ENCODE peak calls at places on chromosomes 6 and 20, in four cellular contexts. B, X, C and P are unnamed samples. For H3K27me3, the result is how much of the 10 kb centered on the place peaks cover.

GRCh38 chr6:39049575-39050283 is 1.1 kb downstream of the GLP1R start:
- DNase-seq in B (no peak), X (no peak), C (no peak), P (no peak)

GRCh38 chr6:168281826-168282225 is 37.8 kb downstream of the DACT2 start:
- DNase-seq in B (no peak), X (no peak), C (no peak), P (no peak)

GRCh38 chr6:99818161-99818560 is 175.9 kb downstream of the MCHR2 start:
- DNase-seq in B (no peak), X (no peak), C (no peak), P (no peak)

GRCh38 chr20:5806457-5807263 is 56.5 kb downstream of the SHLD1 start:
- DNase-seq in B (no peak), X (no peak), C (no peak), P (no peak)

GRCh38 chr6:73460044-73460443 is 1.5 kb upstream of the MTO1 start:
- DNase-seq in B (no peak), X (no peak), C (no peak), P (no peak)

GRCh38 chr6:79453558-79454042 is 83.6 kb downstream of the LCA5 start:
- DNase-seq in B (no peak), X (peak), C (no peak), P (no peak)

GRCh38 chr6:153328194-153328593 is 197.1 kb upstream of the RGS17 start:
- DNase-seq in B (no peak), X (peak), C (no peak), P (peak)

GRCh38 chr20:60050193-60050960 is 92.2 kb downstream of the CDH26 start:
- DNase-seq in B (no peak), X (no peak), C (no peak), P (peak)

GRCh38 chr6:42790549-42791181 is 8.8 kb downstream of the BICRAL start:
- DNase-seq in B (no peak), X (no peak), C (no peak), P (no peak)

GRCh38 chr6:108118791-108119211 is 44.3 kb upstream of the OSTM1 start:
- DNase-seq in B (no peak), X (no peak), C (no peak), P (no peak)

GRCh38 chr6:161373905-161374451 is 100.1 kb upstream of the AGPAT4 start:
- DNase-seq in B (peak), X (peak), C (peak), P (peak)

GRCh38 chr6:30725713-30726505 is 5.8 kb downstream of the TUBB start:
- DNase-seq in B (no peak), X (no peak), C (no peak), P (no peak)

GRCh38 chr6:6409397-6410030 is 89.1 kb upstream of the F13A1 start:
- DNase-seq in B (no peak), X (peak), C (no peak), P (no peak)

GRCh38 chr20:38067717-38068365 is 34.3 kb downstream of the RPRD1B start:
- DNase-seq in B (no peak), X (no peak), C (no peak), P (no peak)

GRCh38 chr20:11891081-11891826 is 26.4 kb upstream of the BTBD3 start:
- DNase-seq in B (peak), X (peak), C (peak), P (peak)

GRCh38 chr20:61899971-61900370 is 165.7 kb downstream of the TAF4 start:
- DNase-seq in B (no peak), X (peak), C (no peak), P (no peak)

GRCh38 chr6:42505377-42505702 is 53.6 kb upstream of the TRERF1 start:
- DNase-seq in B (no peak), X (no peak), C (no peak), P (no peak)

GRCh38 chr6:29943053-29943966 is 978 bp downstream of the HLA-A start:
- DNase-seq in B (no peak), X (no peak), C (no peak), P (no peak)

GRCh38 chr20:57006411-57007170 is 259.9 kb downstream of the BMP7 start:
- DNase-seq in B (no peak), X (no peak), C (no peak), P (no peak)

GRCh38 chr6:26613717-26614683 is 17.2 kb downstream of the ABT1 start:
- DNase-seq in B (no peak), X (peak), C (no peak), P (no peak)

GRCh38 chr6:108650781-108651180 is 90.1 kb downstream of the FOXO3 start:
- DNase-seq in B (no peak), X (no peak), C (no peak), P (no peak)

GRCh38 chr20:56360133-56360898 is 1.5 kb downstream of the FAM210B start:
- DNase-seq in B (peak), X (no peak), C (no peak), P (no peak)

GRCh38 chr6:33073431-33073871 is at the start of gene HLA-DPA1:
- DNase-seq in B (no peak), X (peak), C (no peak), P (peak)

GRCh38 chr6:119079288-119079809 is 885 bp upstream of the FAM184A start:
- DNase-seq in B (no peak), X (no peak), C (no peak), P (no peak)
- H3K4me3 ChIP-seq in B (peak), X (peak), C (peak), P (peak)

GRCh38 chr20:18032977-18033892 is 24.5 kb downstream of the OVOL2 start:
- DNase-seq in B (no peak), X (no peak), C (no peak), P (no peak)
- TF ChIP-seq POLR2A in B (no peak), X (no peak), C (no peak), P (no peak)

DNA sequence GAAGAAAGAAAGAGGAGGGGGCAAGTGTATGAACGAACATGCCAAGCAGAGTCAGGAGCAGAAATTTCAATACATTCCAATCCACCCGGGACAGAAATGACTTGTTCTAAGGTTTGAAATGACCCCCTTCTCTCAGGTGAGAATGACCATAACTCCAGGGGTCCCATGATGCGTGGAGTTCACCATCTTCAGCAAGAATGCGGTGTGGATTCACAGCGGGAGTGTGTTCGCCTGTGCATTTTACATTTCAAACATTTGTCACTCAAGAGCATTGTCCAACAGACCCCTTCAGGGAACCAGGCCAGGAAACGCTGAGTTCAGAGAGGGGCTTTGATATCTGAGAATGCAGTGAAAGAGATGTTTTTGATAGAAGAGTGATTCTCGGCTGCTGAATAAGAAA is 200.3 kb upstream of the KCNG1 start:
- DNase-seq in B (no peak), X (no peak), C (no peak), P (no peak)
- H3K27me3 ChIP-seq in B (under half), X (under half), C (under half), P (under half)

GRCh38 chr6:15387118-15387517 is 141.2 kb downstream of the JARID2 start:
- DNase-seq in B (no peak), X (no peak), C (no peak), P (no peak)

GRCh38 chr6:15384901-15385300 is 139.0 kb downstream of the JARID2 start:
- DNase-seq in B (no peak), X (no peak), C (no peak), P (no peak)

GRCh38 chr6:15386110-15386755 is 140.4 kb downstream of the JARID2 start:
- DNase-seq in B (no peak), X (no peak), C (no peak), P (no peak)

GRCh38 chr6:15386756-15387112 is 140.9 kb downstream of the JARID2 start:
- DNase-seq in B (no peak), X (no peak), C (no peak), P (no peak)

GRCh38 chr6:15385521-15385920 is 139.7 kb downstream of the JARID2 start:
- DNase-seq in B (no peak), X (no peak), C (no peak), P (no peak)
- H3K4me3 ChIP-seq in B (no peak), X (no peak), C (no peak), P (no peak)